ENCODE peak calls at places on chromosomes 5 and 9, in five cellular contexts. G, Z, D, R and L are unnamed samples.

GRCh38 chr9:89453452-89453851 is 44.5 kb downstream of the SEMA4D start:
- DNase-seq in G (no peak), Z (no peak), D (no peak), R (no peak), L (no peak)

GRCh38 chr5:150429410-150429873 is 16.7 kb upstream of the CD74 start:
- DNase-seq in G (no peak), Z (no peak), D (no peak), R (no peak), L (peak; percentile 75)

GRCh38 chr9:32508728-32509127 is 17.3 kb downstream of the RIGI start:
- DNase-seq in G (no peak), Z (no peak), D (no peak), R (no peak), L (no peak)

GRCh38 chr5:66209350-66209749 is 65.2 kb downstream of the SREK1 start:
- DNase-seq in G (no peak), Z (no peak), D (no peak), R (no peak), L (no peak)

GRCh38 chr5:45376463-45376862 is 319.7 kb downstream of the HCN1 start:
- DNase-seq in G (no peak), Z (no peak), D (no peak), R (no peak), L (no peak)

GRCh38 chr9:118595719-118596305 is 773.4 kb downstream of the BRINP1 start:
- DNase-seq in G (no peak), Z (no peak), D (no peak), R (peak; percentile 14), L (no peak)

GRCh38 chr9:123568691-123569342 is 212.8 kb downstream of the CRB2 start:
- DNase-seq in G (no peak), Z (no peak), D (peak; percentile 76), R (no peak), L (no peak)

GRCh38 chr9:137007816-137008270 is 11.5 kb upstream of the CLIC3 start:
- DNase-seq in G (no peak), Z (no peak), D (no peak), R (no peak), L (no peak)

GRCh38 chr5:76790632-76791290 is 28.1 kb upstream of the F2RL1 start:
- DNase-seq in G (peak; percentile 5), Z (no peak), D (peak; percentile 94), R (no peak), L (no peak)

GRCh38 chr5:127930311-127930710 is 153.3 kb upstream of the SLC12A2 start:
- DNase-seq in G (no peak), Z (no peak), D (no peak), R (no peak), L (no peak)

GRCh38 chr5:150114773-150115408 is 28.5 kb upstream of the CSF1R start:
- DNase-seq in G (no peak), Z (no peak), D (no peak), R (no peak), L (no peak)

GRCh38 chr5:147859962-147860640 is 18.4 kb upstream of the SCGB3A2 start:
- DNase-seq in G (no peak), Z (no peak), D (no peak), R (no peak), L (no peak)

GRCh38 chr5:14190194-14191164 is 47.3 kb downstream of the TRIO start:
- DNase-seq in G (no peak), Z (no peak), D (peak; percentile 95), R (no peak), L (no peak)

GRCh38 chr9:89802809-89803355 is 198.1 kb downstream of the GADD45G start:
- DNase-seq in G (no peak), Z (no peak), D (no peak), R (no peak), L (no peak)

GRCh38 chr5:17087035-17087434 is 130.4 kb upstream of the BASP1 start:
- DNase-seq in G (no peak), Z (no peak), D (no peak), R (no peak), L (no peak)

GRCh38 chr5:167050568-167051214 is 1240.8 kb upstream of the WWC1 start:
- DNase-seq in G (no peak), Z (no peak), D (no peak), R (no peak), L (no peak)